ENCODE peak calls at places on chromosomes 5 and 9, in ten cellular contexts. H, G, S, U, B, C, P, O, I and X are unnamed samples.

GRCh38 chr5:169707714-169708113 is 70.6 kb downstream of the DOCK2 start:
- DNase-seq in G (no peak), B (no peak), I (no peak), C (no peak), H (no peak), U (no peak), S (no peak), P (no peak), O (no peak), X (no peak)

GRCh38 chr9:16241231-16241630 is 629.2 kb downstream of the BNC2 start:
- DNase-seq in U (no peak), I (no peak), G (no peak), B (no peak), P (no peak), H (no peak), S (no peak), O (no peak), C (no peak), X (no peak)

GRCh38 chr5:43010956-43011355 is 29.2 kb downstream of the ANXA2R start:
- DNase-seq in G (no peak), P (no peak), H (no peak), S (no peak), I (no peak), U (no peak), O (no peak), B (no peak), C (no peak), X (no peak)

GRCh38 chr5:54537720-54538119 is 20.2 kb downstream of the SNX18 start:
- DNase-seq in C (no peak), P (no peak), H (no peak), G (no peak), I (no peak), S (no peak), B (no peak), O (no peak), U (no peak), X (no peak)

GRCh38 chr9:131758972-131759647 is 19.2 kb upstream of the RAPGEF1 start:
- DNase-seq in G (no peak), O (no peak), P (no peak), B (no peak), S (no peak), C (no peak), H (no peak), I (no peak), U (no peak), X (no peak)

GRCh38 chr5:111060169-111060568 is 11.3 kb upstream of the TSLP start:
- DNase-seq in S (no peak), O (no peak), I (no peak), H (no peak), B (no peak), C (no peak), G (no peak), P (no peak), U (no peak), X (no peak)

GRCh38 chr5:55308254-55308836 is 556 bp downstream of the MTREX start:
- DNase-seq in C (no peak), B (peak), S (no peak), G (peak), U (no peak), O (peak), P (no peak), H (no peak), I (peak), X (no peak)

GRCh38 chr9:19184144-19184917 is 46.2 kb upstream of the DENND4C start:
- DNase-seq in S (peak), I (peak), G (peak), P (no peak), C (peak), H (peak), O (peak), U (peak), B (peak), X (peak)

GRCh38 chr9:28770226-28770625 is 1196.9 kb upstream of the C9orf72 start:
- DNase-seq in O (no peak), H (no peak), P (no peak), U (no peak), C (no peak), S (no peak), G (no peak), B (no peak), I (no peak), X (no peak)